ENCODE peak calls at places on chromosomes 11 and 22, in nine cellular contexts. K is activated CD8-positive, alpha-beta memory T cell treated with anti-CD3 and anti-CD28 coated beads for 4 hours; J is T-helper 9 cell; M is body of pancreas; U is epithelial cell of prostate; F is heart right ventricle; Q is lung microvascular endothelial cell; I is neural crest cell; O is stimulated activated CD4-positive, alpha-beta T cell treated with anti-CD3 and anti-CD28 coated beads, Interleukin-1b, Interleukin-23, amount 100 ng/mL, for 48 hours. H is an unnamed sample.

GRCh38 chr11:68051191-68052136 is 12.6 kb downstream of the TCIRG1 start:
- DNase-seq in K (no peak), J (no peak), M (peak; percentile 18), U (no peak), F (no peak), Q (no peak), I (no peak), O (no peak), H (no peak)

GRCh38 chr22:36238348-36239149 is 778 bp downstream of the APOL2 start:
- DNase-seq in K (no peak), J (no peak), M (peak; percentile 57), U (no peak), F (no peak), Q (no peak), I (no peak), O (no peak), H (no peak)

GRCh38 chr11:77244277-77245014 is 57.0 kb downstream of the GDPD4 start:
- DNase-seq in K (no peak), J (no peak), M (no peak), U (no peak), F (no peak), Q (peak; percentile 82), I (no peak), O (no peak), H (no peak)

GRCh38 chr22:47632646-47633045 is 870.2 kb downstream of the TBC1D22A start:
- DNase-seq in K (no peak), J (no peak), M (no peak), U (no peak), F (no peak), Q (no peak), I (no peak), O (no peak), H (no peak)

GRCh38 chr11:128266893-128267292 is 320.5 kb downstream of the ETS1 start:
- DNase-seq in K (no peak), J (no peak), M (no peak), U (no peak), F (no peak), Q (no peak), I (no peak), O (no peak), H (no peak)

GRCh38 chr11:124108158-124108557 is 7.1 kb upstream of the VWA5A start:
- DNase-seq in K (no peak), J (no peak), M (peak; percentile 42), U (no peak), F (no peak), Q (peak; percentile 69), I (no peak), O (no peak), H (no peak)

GRCh38 chr11:45098929-45099328 is 47.5 kb upstream of the PRDM11 start:
- DNase-seq in K (no peak), J (no peak), M (no peak), U (no peak), F (no peak), Q (no peak), I (no peak), O (no peak), H (no peak)

GRCh38 chr11:18773681-18774080 is 17.9 kb downstream of the PTPN5 start:
- DNase-seq in K (no peak), J (no peak), M (no peak), U (no peak), F (no peak), Q (no peak), I (no peak), O (no peak), H (no peak)

GRCh38 chr11:44324787-44325525 is 15.0 kb upstream of the ALX4 start:
- DNase-seq in K (no peak), J (no peak), M (no peak), U (no peak), F (no peak), Q (no peak), I (no peak), O (no peak), H (no peak)